ENCODE peak calls at places on chromosomes 16 and 17, in eight cellular contexts. H, M, D, B, R, X, T and I are unnamed samples.

GRCh38 chr16:48499822-48500440 is 110.0 kb downstream of the N4BP1 start:
- DNase-seq in M (peak), X (no peak), T (no peak), D (peak), B (peak), H (no peak), R (no peak), I (peak)

GRCh38 chr17:74243013-74243755 is 29.8 kb downstream of the TTYH2 start:
- DNase-seq in H (no peak), B (no peak), D (no peak), T (peak), R (peak), X (no peak), M (peak), I (no peak)

GRCh38 chr17:65589321-65589720 is 27.9 kb upstream of the AXIN2 start:
- DNase-seq in T (no peak), H (no peak), X (peak), M (no peak), B (peak), D (peak), R (no peak), I (no peak)

GRCh38 chr16:22844426-22844825 is 30.5 kb downstream of the HS3ST2 start:
- DNase-seq in M (no peak), D (no peak), H (no peak), X (no peak), B (no peak), R (no peak), T (no peak), I (no peak)

GRCh38 chr17:27991594-27991993 is 50.9 kb upstream of the NLK start:
- DNase-seq in B (no peak), X (no peak), D (no peak), R (no peak), M (no peak), H (no peak), T (no peak), I (no peak)

GRCh38 chr17:67200727-67201301 is 44.2 kb downstream of the HELZ start:
- DNase-seq in R (no peak), M (peak), T (no peak), X (no peak), H (no peak), B (no peak), D (peak), I (no peak)

GRCh38 chr17:31527606-31528005 is 136.1 kb downstream of the RAB11FIP4 start:
- DNase-seq in X (no peak), M (no peak), D (no peak), T (no peak), H (no peak), R (no peak), B (no peak), I (no peak)

GRCh38 chr16:89720859-89721643 is at the start of the genes VPS9D1 and ZNF276:
- DNase-seq in X (peak), H (no peak), R (peak), T (peak), M (peak), B (peak), D (peak), I (peak)

GRCh38 chr16:88306860-88307545 is 75.8 kb upstream of the ZNF469 start:
- DNase-seq in R (no peak), M (no peak), X (no peak), D (peak), B (no peak), T (no peak), H (no peak), I (peak)

GRCh38 chr17:38886643-38887010 is 16.8 kb downstream of the LASP1 start:
- DNase-seq in R (no peak), H (no peak), B (peak), D (no peak), X (peak), T (no peak), M (no peak), I (no peak)

GRCh38 chr17:80270104-80270503 is 9.5 kb downstream of the RNF213 start:
- DNase-seq in B (no peak), X (no peak), M (no peak), T (no peak), H (no peak), R (no peak), D (no peak), I (no peak)

GRCh38 chr17:66426397-66427033 is 124.1 kb downstream of the PRKCA start:
- DNase-seq in X (no peak), D (peak), R (no peak), B (peak), H (no peak), M (no peak), T (no peak), I (peak)

GRCh38 chr17:82358467-82359350 is at the start of gene TEX19:
- DNase-seq in H (no peak), X (no peak), M (peak), D (peak), T (no peak), B (no peak), R (no peak), I (no peak)

GRCh38 chr17:80187493-80187892 is 17.7 kb downstream of the CARD14 start:
- DNase-seq in B (peak), H (no peak), X (peak), T (peak), M (no peak), D (peak), R (peak), I (peak)

GRCh38 chr17:78316115-78316866 is 43.6 kb downstream of the SOCS3 start:
- DNase-seq in H (no peak), T (no peak), B (no peak), D (no peak), R (no peak), M (peak), X (no peak), I (no peak)

GRCh38 chr17:46769531-46770438 is 48.7 kb downstream of the WNT3 start:
- DNase-seq in M (peak), R (no peak), B (no peak), D (peak), H (no peak), T (peak), X (peak), I (no peak)

GRCh38 chr16:29925173-29925804 is 737 bp downstream of the KCTD13 start:
- DNase-seq in D (no peak), B (no peak), M (no peak), X (no peak), T (no peak), H (no peak), R (no peak), I (no peak)

GRCh38 chr16:47358816-47359215 is 102.0 kb downstream of the ITFG1 start:
- DNase-seq in B (no peak), H (no peak), D (peak), T (no peak), R (no peak), M (no peak), X (no peak), I (no peak)

GRCh38 chr17:334974-335481 is 17.6 kb downstream of the RPH3AL start:
- DNase-seq in H (no peak), B (no peak), R (no peak), X (peak), D (no peak), M (no peak), T (no peak), I (no peak)

GRCh38 chr17:17935321-17936271 is 36.6 kb downstream of the TOM1L2 start:
- DNase-seq in T (no peak), R (no peak), X (peak), D (peak), H (no peak), B (peak), M (no peak), I (no peak)

GRCh38 chr17:58532555-58532951 is 18.1 kb upstream of the MTMR4 start:
- DNase-seq in R (no peak), D (no peak), H (no peak), B (no peak), T (no peak), M (peak), X (no peak), I (no peak)

GRCh38 chr17:74490716-74491115 is 24.3 kb downstream of the CD300A start:
- DNase-seq in D (no peak), R (no peak), H (peak), M (no peak), X (no peak), B (no peak), T (no peak), I (no peak)

GRCh38 chr17:73784015-73784603 is 139.9 kb upstream of the SDK2 start:
- DNase-seq in T (no peak), H (no peak), D (no peak), M (no peak), X (no peak), R (no peak), B (no peak), I (no peak)

GRCh38 chr17:66625321-66625767 is 209.6 kb upstream of the CACNG5 start:
- DNase-seq in X (no peak), H (no peak), R (no peak), T (no peak), D (peak), B (no peak), M (peak), I (peak)

GRCh38 chr16:19879241-19879792 is 5.3 kb downstream of the GPRC5B start:
- DNase-seq in D (no peak), B (no peak), M (peak), T (no peak), H (no peak), X (no peak), R (no peak), I (peak)

GRCh38 chr17:81821147-81821546 is 11.9 kb downstream of the MCRIP1 start:
- DNase-seq in R (no peak), B (no peak), X (no peak), H (no peak), T (no peak), M (no peak), D (no peak), I (no peak)

GRCh38 chr16:72990571-72990970 is 57.4 kb downstream of the ZFHX3 start:
- DNase-seq in B (no peak), X (no peak), M (no peak), R (no peak), T (no peak), H (no peak), D (no peak), I (no peak)

GRCh38 chr16:72988568-72988967 is 59.4 kb downstream of the ZFHX3 start:
- DNase-seq in D (no peak), X (no peak), R (no peak), B (no peak), M (no peak), T (no peak), H (no peak), I (no peak)

GRCh38 chr16:72991211-72991610 is 56.7 kb downstream of the ZFHX3 start:
- DNase-seq in B (no peak), R (no peak), T (no peak), M (no peak), H (no peak), D (no peak), X (no peak), I (no peak)

GRCh38 chr16:72989203-72989991 is 58.5 kb downstream of the ZFHX3 start:
- DNase-seq in B (no peak), R (no peak), H (no peak), M (no peak), X (no peak), D (peak), T (no peak), I (peak)

GRCh38 chr16:72990003-72990521 is 57.9 kb downstream of the ZFHX3 start:
- DNase-seq in B (peak), H (peak), D (peak), R (peak), M (no peak), T (peak), X (no peak), I (no peak)
- H3K4me3 ChIP-seq in B (no peak), H (peak), D (peak), R (no peak), M (peak), T (peak), X (no peak), I (no peak)

GRCh38 chr17:57259817-57260216 is 3.5 kb downstream of the MSI2 start:
- DNase-seq in X (no peak), R (no peak), B (no peak), M (no peak), H (no peak), D (no peak), T (no peak), I (no peak)

GRCh38 chr17:57262557-57262956 is 6.2 kb downstream of the MSI2 start:
- DNase-seq in M (no peak), R (no peak), B (no peak), D (no peak), T (no peak), H (no peak), X (no peak), I (no peak)

GRCh38 chr17:57260325-57261083 is 4.2 kb downstream of the MSI2 start:
- DNase-seq in H (no peak), T (no peak), D (no peak), B (no peak), M (no peak), R (no peak), X (no peak), I (no peak)

GRCh38 chr17:57257911-57258885 is 1.9 kb downstream of the MSI2 start:
- DNase-seq in M (no peak), H (peak), R (no peak), X (no peak), D (no peak), B (peak), T (no peak), I (no peak)

GRCh38 chr17:57261084-57261461 is 4.8 kb downstream of the MSI2 start:
- DNase-seq in B (no peak), T (no peak), H (peak), X (no peak), R (no peak), M (no peak), D (no peak), I (no peak)
- H3K4me3 ChIP-seq in B (no peak), T (no peak), H (no peak), X (no peak), R (no peak), M (no peak), D (no peak), I (no peak)

GRCh38 chr17:44308865-44309264 is 464 bp downstream of the RUNDC3A start:
- DNase-seq in M (peak), B (no peak), R (no peak), D (no peak), X (no peak), T (no peak), H (no peak), I (no peak)

GRCh38 chr17:44308320-44308818 is at the start of gene RUNDC3A:
- DNase-seq in H (no peak), M (peak), D (peak), B (peak), T (peak), R (peak), X (peak), I (peak)

GRCh38 chr17:44309472-44309871 is 1.1 kb downstream of the RUNDC3A start:
- DNase-seq in M (no peak), B (no peak), H (no peak), T (no peak), X (no peak), D (no peak), R (no peak), I (no peak)

GRCh38 chr17:44307387-44308186 is 814 bp upstream of the RUNDC3A start:
- DNase-seq in M (peak), D (no peak), H (no peak), B (no peak), R (no peak), T (no peak), X (no peak), I (peak)

GRCh38 chr17:44304651-44305050 is 3.8 kb upstream of the RUNDC3A start:
- DNase-seq in R (no peak), H (no peak), M (no peak), D (peak), X (no peak), B (no peak), T (no peak), I (no peak)
- H3K4me3 ChIP-seq in R (no peak), H (no peak), M (no peak), D (no peak), X (no peak), B (no peak), T (no peak), I (no peak)

GRCh38 chr17:7293821-7294613 is 422 bp downstream of the YBX2 start:
- DNase-seq in M (peak), H (no peak), D (no peak), X (peak), R (no peak), T (peak), B (peak), I (peak)

GRCh38 chr17:7292194-7292593 is 2.2 kb downstream of the YBX2 start:
- DNase-seq in H (no peak), X (no peak), M (no peak), T (no peak), B (no peak), D (no peak), R (no peak), I (no peak)

GRCh38 chr17:7294614-7295153 is at the start of gene YBX2:
- DNase-seq in D (no peak), H (no peak), M (peak), T (peak), B (peak), X (peak), R (peak), I (peak)

GRCh38 chr17:7293131-7293557 is 1.3 kb downstream of the YBX2 start:
- DNase-seq in D (no peak), M (peak), X (no peak), R (no peak), T (no peak), B (peak), H (no peak), I (no peak)

GRCh38 chr17:7292729-7293128 is 1.7 kb downstream of the YBX2 start:
- DNase-seq in M (peak), T (no peak), B (no peak), X (no peak), R (peak), D (no peak), H (no peak), I (peak)
- H3K4me3 ChIP-seq in M (no peak), T (no peak), B (no peak), X (no peak), R (no peak), D (no peak), H (no peak), I (no peak)

DNA sequence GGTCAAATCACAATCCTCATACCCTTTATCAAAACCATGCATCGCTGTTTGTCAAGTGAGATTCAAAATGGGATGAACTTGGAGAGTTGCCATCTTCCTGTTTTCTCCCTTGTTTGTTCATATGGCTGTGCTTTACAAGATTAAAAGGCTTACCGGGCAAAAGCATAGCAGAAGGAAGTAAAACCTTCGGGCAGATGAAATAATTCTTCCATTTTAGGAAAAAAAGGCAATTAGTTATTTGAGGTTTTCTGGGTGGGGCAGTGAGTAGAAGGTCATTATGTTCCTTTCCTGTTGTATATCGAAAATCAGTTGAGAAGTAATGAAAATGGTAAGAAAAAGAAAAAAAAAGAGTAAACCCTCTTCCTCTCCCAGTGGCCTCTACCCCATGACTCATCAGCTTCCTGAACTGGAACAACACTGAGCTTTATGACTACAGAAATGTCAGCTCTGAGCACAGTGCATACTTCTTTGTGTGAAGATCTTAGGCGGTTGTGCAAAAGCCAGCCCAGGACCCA is 369.2 kb downstream of the CDH13 start:
- DNase-seq in X (no peak), M (no peak), T (no peak), H (no peak), D (peak), R (no peak), B (peak), I (peak)
- H3K4me3 ChIP-seq in X (peak), M (peak), T (no peak), H (peak), D (no peak), R (peak), B (no peak), I (no peak)

GRCh38 chr17:50542795-50543774 is 3.9 kb upstream of the SPATA20 start:
- DNase-seq in T (peak), B (peak), H (no peak), X (peak), D (no peak), M (no peak), R (peak), I (no peak)
- H3K4me3 ChIP-seq in T (peak), B (no peak), H (peak), X (no peak), D (no peak), M (peak), R (no peak), I (peak)

GRCh38 chr16:84730406-84731106 is 30.8 kb downstream of the USP10 start:
- DNase-seq in D (peak), M (peak), R (no peak), X (no peak), B (peak), H (peak), T (peak), I (peak)
- H3K4me3 ChIP-seq in D (peak), M (peak), R (no peak), X (no peak), B (no peak), H (no peak), T (no peak), I (no peak)

GRCh38 chr17:1562178-1562643 is 381 bp downstream of the PITPNA start:
- DNase-seq in D (peak), T (peak), X (no peak), H (no peak), M (peak), B (no peak), R (peak), I (peak)
- H3K4me3 ChIP-seq in D (peak), T (peak), X (peak), H (peak), M (peak), B (peak), R (peak), I (peak)